ENCODE peak calls at places on chromosome 4, in ten cellular contexts. B is lung, C is natural killer cell, F is glutamatergic neuron, Z is PC-3, M is hepatocyte, H is OCI-LY7, O is mucosa of descending colon, T is HL-60, V is fibroblast of pulmonary artery. I is an unnamed sample.

GRCh38 chr4:158046345-158046744 is 126.5 kb downstream of the GASK1B start:
- DNase-seq in B (no peak), C (no peak), F (no peak), Z (no peak), M (no peak), H (no peak), O (no peak), T (no peak), V (no peak), I (no peak)

GRCh38 chr4:5747746-5748365 is 36.9 kb downstream of the EVC start:
- DNase-seq in B (no peak), C (no peak), F (no peak), Z (peak), M (peak), H (no peak), O (no peak), T (no peak), V (peak), I (no peak)

GRCh38 chr4:77843628-77844027 is 19.0 kb upstream of the MRPL1 start:
- DNase-seq in B (no peak), C (no peak), F (no peak), Z (no peak), M (no peak), H (no peak), O (no peak), T (no peak), V (no peak), I (no peak)

GRCh38 chr4:40333921-40334352 is 1.2 kb upstream of the CHRNA9 start:
- DNase-seq in B (no peak), C (no peak), F (no peak), Z (peak), M (peak), H (no peak), O (no peak), T (no peak), V (peak), I (no peak)

GRCh38 chr4:140103676-140104075 is 50.3 kb downstream of the MAML3 start:
- DNase-seq in B (no peak), C (no peak), F (no peak), Z (peak), M (no peak), H (peak), O (no peak), T (no peak), V (peak), I (no peak)

GRCh38 chr4:3252831-3253641 is 4.1 kb downstream of the MSANTD1 start:
- DNase-seq in B (no peak), C (no peak), F (peak), Z (no peak), M (no peak), H (no peak), O (peak), T (no peak), V (no peak), I (no peak)

GRCh38 chr4:82746705-82747567 is 51.7 kb downstream of the SCD5 start:
- DNase-seq in B (no peak), C (no peak), F (no peak), Z (no peak), M (peak), H (no peak), O (no peak), T (no peak), V (no peak), I (no peak)

GRCh38 chr4:164203476-164203875 is 550.5 kb upstream of the SMIM31 start:
- DNase-seq in B (no peak), C (no peak), F (no peak), Z (no peak), M (no peak), H (no peak), O (no peak), T (no peak), V (no peak), I (no peak)

GRCh38 chr4:6180841-6181631 is 19.3 kb downstream of the JAKMIP1 start:
- DNase-seq in B (no peak), C (peak), F (no peak), Z (no peak), M (no peak), H (peak), O (no peak), T (no peak), V (no peak), I (no peak)

GRCh38 chr4:8182858-8183725 is 16.0 kb upstream of the SH3TC1 start:
- DNase-seq in B (peak), C (no peak), F (no peak), Z (peak), M (peak), H (no peak), O (peak), T (no peak), V (peak), I (no peak)

GRCh38 chr4:158710814-158711213 is 12.4 kb downstream of the PPID start:
- DNase-seq in B (no peak), C (no peak), F (no peak), Z (peak), M (no peak), H (no peak), O (no peak), T (no peak), V (peak), I (no peak)

GRCh38 chr4:121514443-121514842 is 133.6 kb upstream of the QRFPR start:
- DNase-seq in B (no peak), C (no peak), F (no peak), Z (no peak), M (no peak), H (no peak), O (no peak), T (no peak), V (no peak), I (no peak)

GRCh38 chr4:127446309-127446708 is 186.4 kb upstream of the INTU start:
- DNase-seq in B (no peak), C (no peak), F (no peak), Z (no peak), M (no peak), H (no peak), O (no peak), T (no peak), V (no peak), I (no peak)

GRCh38 chr4:185833055-185833598 is 21.1 kb upstream of the SORBS2 start:
- DNase-seq in B (no peak), C (no peak), F (no peak), Z (no peak), M (no peak), H (no peak), O (no peak), T (no peak), V (peak), I (no peak)

GRCh38 chr4:2363056-2363719 is 55.3 kb downstream of the ZFYVE28 start:
- DNase-seq in B (no peak), C (no peak), F (no peak), Z (no peak), M (peak), H (no peak), O (peak), T (peak), V (no peak), I (no peak)

GRCh38 chr4:113248320-113248719 is 198.9 kb downstream of the ANK2 start:
- DNase-seq in B (no peak), C (no peak), F (peak), Z (no peak), M (no peak), H (no peak), O (no peak), T (no peak), V (no peak), I (no peak)

GRCh38 chr4:165010991-165011390 is 20.8 kb upstream of the TRIM60 start:
- DNase-seq in B (no peak), C (no peak), F (no peak), Z (no peak), M (no peak), H (no peak), O (no peak), T (no peak), V (no peak), I (no peak)

GRCh38 chr4:186104895-186105720 is 604 bp downstream of the FAM149A start:
- DNase-seq in B (no peak), C (no peak), F (peak), Z (no peak), M (peak), H (no peak), O (peak), T (no peak), V (no peak), I (peak)

GRCh38 chr4:32931475-32931874 is 2211.3 kb downstream of the PCDH7 start:
- DNase-seq in B (no peak), C (no peak), F (no peak), Z (peak), M (no peak), H (no peak), O (no peak), T (no peak), V (no peak), I (no peak)

GRCh38 chr4:121726642-121727268 is 30.0 kb upstream of the ANXA5 start:
- DNase-seq in B (no peak), C (no peak), F (no peak), Z (peak), M (peak), H (peak), O (no peak), T (peak), V (peak), I (no peak)

GRCh38 chr4:28278676-28279075 is 1418.0 kb downstream of the STIM2 start:
- DNase-seq in B (no peak), C (no peak), F (no peak), Z (no peak), M (no peak), H (no peak), O (no peak), T (no peak), V (peak), I (no peak)

GRCh38 chr4:107276052-107276451 is 239.9 kb upstream of the DKK2 start:
- DNase-seq in B (no peak), C (no peak), F (no peak), Z (no peak), M (no peak), H (no peak), O (no peak), T (no peak), V (no peak), I (no peak)

GRCh38 chr4:48687313-48687712 is 92.8 kb downstream of the FRYL start:
- DNase-seq in B (no peak), C (no peak), F (no peak), Z (no peak), M (no peak), H (no peak), O (no peak), T (no peak), V (no peak), I (no peak)

GRCh38 chr4:48680848-48681568 is 99.1 kb downstream of the FRYL start:
- DNase-seq in B (no peak), C (no peak), F (no peak), Z (no peak), M (no peak), H (no peak), O (no peak), T (no peak), V (no peak), I (no peak)

GRCh38 chr4:48683784-48684666 is 96.1 kb downstream of the FRYL start:
- DNase-seq in B (no peak), C (no peak), F (no peak), Z (no peak), M (no peak), H (peak), O (no peak), T (no peak), V (no peak), I (no peak)

GRCh38 chr4:48686369-48686768 is 93.7 kb downstream of the FRYL start:
- DNase-seq in B (no peak), C (no peak), F (no peak), Z (no peak), M (no peak), H (no peak), O (no peak), T (no peak), V (no peak), I (no peak)

GRCh38 chr4:48681856-48682255 is 98.2 kb downstream of the FRYL start:
- DNase-seq in B (no peak), C (no peak), F (no peak), Z (peak), M (peak), H (peak), O (no peak), T (no peak), V (peak), I (no peak)
- TF ChIP-seq CTCF in B (no peak), C (peak), F (no peak), Z (peak), M (peak), H (peak), O (peak), T (no peak), V (peak), I (peak)

GRCh38 chr4:95694411-95694810 is 145.5 kb upstream of the PDHA2 start:
- DNase-seq in B (no peak), C (no peak), F (no peak), Z (no peak), M (no peak), H (no peak), O (no peak), T (no peak), V (peak), I (no peak)

GRCh38 chr4:95693594-95693993 is 144.8 kb upstream of the UNC5C start:
- DNase-seq in B (no peak), C (no peak), F (no peak), Z (peak), M (no peak), H (peak), O (no peak), T (no peak), V (peak), I (no peak)
- TF ChIP-seq CTCF in B (no peak), C (no peak), F (no peak), Z (peak), M (peak), H (peak), O (no peak), T (no peak), V (peak), I (no peak)

GRCh38 chr4:1241936-1242505 is 6.9 kb downstream of the CTBP1 start:
- DNase-seq in B (no peak), C (peak), F (no peak), Z (no peak), M (peak), H (no peak), O (peak), T (no peak), V (no peak), I (no peak)

GRCh38 chr4:1244081-1244977 is 4.6 kb downstream of the CTBP1 start:
- DNase-seq in B (no peak), C (peak), F (peak), Z (no peak), M (peak), H (no peak), O (peak), T (no peak), V (no peak), I (peak)

GRCh38 chr4:1242506-1243450 is 6.2 kb downstream of the CTBP1 start:
- DNase-seq in B (no peak), C (peak), F (no peak), Z (no peak), M (peak), H (no peak), O (peak), T (no peak), V (no peak), I (peak)

GRCh38 chr4:1244978-1245471 is 3.9 kb downstream of the CTBP1 start:
- DNase-seq in B (no peak), C (peak), F (no peak), Z (no peak), M (no peak), H (no peak), O (peak), T (no peak), V (no peak), I (peak)

DNA sequence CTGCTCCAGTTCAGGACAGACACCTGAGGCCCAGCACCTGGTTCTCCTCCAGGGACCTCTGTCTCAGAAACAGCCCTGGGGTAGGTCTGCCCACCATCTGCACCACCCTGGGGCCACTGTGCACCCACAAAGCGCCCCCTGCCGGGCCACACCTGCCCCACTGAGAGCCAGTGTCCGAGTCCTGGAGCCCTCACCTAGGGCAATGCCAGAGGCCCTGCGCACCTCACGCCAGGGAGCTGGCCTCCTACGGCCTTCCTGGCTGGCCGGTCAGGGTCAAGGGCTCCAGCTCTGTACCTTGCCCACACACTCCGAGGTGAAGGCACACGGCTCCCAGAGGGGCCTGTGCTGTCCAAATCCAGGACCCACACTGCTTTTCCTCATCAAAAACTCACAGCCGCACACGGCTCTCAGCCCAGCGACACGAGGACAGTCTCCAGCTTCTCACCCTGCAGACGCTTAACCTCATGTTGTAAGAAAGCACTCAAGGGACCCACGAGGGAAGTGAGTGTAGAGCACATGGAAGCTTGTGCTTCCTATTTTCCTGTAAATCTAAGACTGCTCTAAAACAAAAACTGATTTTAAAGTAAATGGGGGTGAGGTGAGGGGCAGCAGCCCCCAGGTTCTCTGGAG is 5.4 kb downstream of the CTBP1 start:
- DNase-seq in B (no peak), C (peak), F (no peak), Z (no peak), M (peak), H (peak), O (peak), T (no peak), V (no peak), I (peak)
- TF ChIP-seq CTCF in B (no peak), C (no peak), F (no peak), Z (no peak), M (no peak), H (peak), O (no peak), T (no peak), V (no peak), I (no peak)

DNA sequence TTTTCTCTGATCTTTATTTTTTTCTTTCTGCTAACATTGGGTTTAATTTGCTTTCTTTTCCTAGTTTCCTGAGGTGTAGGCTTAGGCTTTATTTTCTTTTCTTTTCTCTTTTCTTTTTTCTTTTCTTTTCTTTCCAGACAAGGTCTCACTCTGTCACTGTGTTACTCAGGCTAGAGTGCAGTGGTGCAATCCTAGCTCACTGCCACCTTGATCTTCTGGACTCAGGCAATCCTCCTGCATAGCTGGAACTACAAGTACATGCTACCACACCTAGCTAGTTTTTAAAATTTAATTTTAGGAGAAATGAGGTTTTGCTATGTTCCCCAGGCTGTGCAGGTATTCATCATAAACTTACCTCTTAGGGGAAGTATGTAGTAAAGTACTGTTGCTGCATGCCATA is 197.8 kb upstream of the ANKRD50 start:
- DNase-seq in B (no peak), C (no peak), F (no peak), Z (no peak), M (no peak), H (no peak), O (no peak), T (no peak), V (no peak), I (no peak)
- TF ChIP-seq CTCF in B (no peak), C (no peak), F (no peak), Z (no peak), M (no peak), H (no peak), O (no peak), T (no peak), V (no peak), I (no peak)

DNA sequence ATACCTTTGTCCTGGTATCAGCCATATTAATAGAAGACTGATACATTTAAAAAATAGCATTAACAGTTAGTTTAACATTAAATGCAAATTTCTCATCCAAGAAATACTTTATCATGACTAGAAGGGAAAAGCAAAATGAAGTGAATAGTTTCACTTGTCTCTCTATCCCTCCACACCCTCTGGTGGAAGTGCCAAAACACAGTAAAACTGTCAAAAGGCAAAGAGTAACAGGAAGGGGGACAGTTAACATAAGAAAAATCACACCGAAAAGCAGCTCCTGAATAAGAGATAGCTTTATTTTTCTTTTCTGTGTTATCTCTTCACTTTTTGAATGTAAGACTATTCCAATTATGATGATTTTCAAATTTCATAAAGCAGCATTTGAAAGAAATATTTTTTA is 187.2 kb downstream of the FBXW7 start:
- DNase-seq in B (no peak), C (no peak), F (no peak), Z (peak), M (no peak), H (no peak), O (no peak), T (no peak), V (peak), I (no peak)
- TF ChIP-seq CTCF in B (no peak), C (no peak), F (no peak), Z (peak), M (peak), H (peak), O (no peak), T (no peak), V (peak), I (peak)

GRCh38 chr4:154545689-154546088 is 4.5 kb downstream of the PLRG1 start:
- DNase-seq in B (no peak), C (no peak), F (no peak), Z (no peak), M (no peak), H (no peak), O (no peak), T (no peak), V (no peak), I (no peak)
- TF ChIP-seq CTCF in B (no peak), C (no peak), F (no peak), Z (peak), M (no peak), H (peak), O (no peak), T (no peak), V (peak), I (no peak)

DNA sequence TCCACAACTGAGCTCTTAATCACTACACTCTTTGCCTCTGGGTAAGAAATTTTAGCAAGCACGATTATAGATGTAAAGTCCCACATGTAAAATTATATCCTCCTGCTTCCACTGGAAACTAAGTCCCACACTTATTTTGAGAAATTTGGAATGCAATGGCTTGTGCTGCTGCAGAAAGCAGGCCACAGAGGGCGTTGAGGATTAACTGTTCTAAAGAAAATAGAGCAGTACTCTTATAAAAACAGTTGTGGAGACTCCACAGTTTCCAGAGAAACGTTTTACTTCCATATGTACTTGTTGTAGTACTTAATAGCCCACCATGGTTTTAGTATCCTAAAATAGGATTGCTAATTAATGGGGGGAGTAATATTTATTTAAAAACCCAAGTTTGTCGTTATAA is 1.7 kb upstream of the CENPC start:
- DNase-seq in B (no peak), C (no peak), F (no peak), Z (no peak), M (peak), H (no peak), O (no peak), T (no peak), V (no peak), I (no peak)
- TF ChIP-seq CTCF in B (no peak), C (no peak), F (no peak), Z (no peak), M (no peak), H (peak), O (no peak), T (no peak), V (no peak), I (no peak)

GRCh38 chr4:762211-763190 is 56.9 kb downstream of the PCGF3 start:
- DNase-seq in B (no peak), C (no peak), F (peak), Z (peak), M (peak), H (peak), O (peak), T (no peak), V (peak), I (no peak)
- TF ChIP-seq CTCF in B (no peak), C (no peak), F (peak), Z (peak), M (peak), H (peak), O (no peak), T (peak), V (peak), I (peak)

GRCh38 chr4:184250795-184251679 is 33.4 kb upstream of the ENPP6 start:
- DNase-seq in B (no peak), C (no peak), F (no peak), Z (peak), M (peak), H (peak), O (no peak), T (no peak), V (peak), I (no peak)
- TF ChIP-seq CTCF in B (peak), C (peak), F (peak), Z (peak), M (peak), H (peak), O (peak), T (peak), V (peak), I (peak)